ENCODE peak calls at places on chromosomes 5 and 9, in nine cellular contexts. K, Y, Q, O, I, P, M, Z and S are unnamed samples. For H3K4me1, the result is how much of the 10 kb centered on the place peaks cover.

GRCh38 chr5:9337908-9338307 is 208.0 kb downstream of the SEMA5A start:
- DNase-seq in K (peak), Y (no peak), Q (peak), O (no peak), I (no peak), P (peak), M (peak), Z (no peak), S (no peak)

GRCh38 chr9:111366978-111367377 is 37.0 kb upstream of the OR2K2 start:
- DNase-seq in K (no peak), Y (no peak), Q (no peak), O (no peak), I (no peak), P (no peak), M (no peak), Z (no peak), S (no peak)

GRCh38 chr5:66821626-66822429 is 225.6 kb downstream of the MAST4 start:
- DNase-seq in K (no peak), Y (no peak), Q (no peak), O (no peak), I (no peak), P (no peak), M (no peak), Z (no peak), S (no peak)

GRCh38 chr9:132769895-132770774 is 99.9 kb downstream of the GTF3C4 start:
- DNase-seq in K (peak), Y (peak), Q (peak), O (peak), I (peak), P (peak), M (peak), Z (peak), S (peak)

GRCh38 chr5:17185776-17186175 is 31.7 kb upstream of the BASP1 start:
- DNase-seq in K (peak), Y (no peak), Q (no peak), O (no peak), I (no peak), P (peak), M (peak), Z (peak), S (no peak)

GRCh38 chr9:93202919-93203712 is 19.2 kb downstream of the WNK2 start:
- DNase-seq in K (no peak), Y (no peak), Q (no peak), O (peak), I (no peak), P (no peak), M (no peak), Z (no peak), S (no peak)

GRCh38 chr5:151483647-151484046 is 36.2 kb downstream of the SLC36A1 start:
- DNase-seq in K (no peak), Y (no peak), Q (no peak), O (no peak), I (no peak), P (no peak), M (no peak), Z (no peak), S (no peak)

GRCh38 chr5:164353155-164353554 is 847.7 kb downstream of the MAT2B start:
- DNase-seq in K (peak), Y (no peak), Q (no peak), O (no peak), I (no peak), P (peak), M (peak), Z (no peak), S (peak)

GRCh38 chr9:3235497-3235896 is 290.3 kb downstream of the RFX3 start:
- DNase-seq in K (peak), Y (no peak), Q (no peak), O (no peak), I (no peak), P (no peak), M (no peak), Z (no peak), S (no peak)

GRCh38 chr5:124628721-124629596 is 117.5 kb downstream of the ZNF608 start:
- DNase-seq in K (peak), Y (no peak), Q (peak), O (no peak), I (no peak), P (peak), M (peak), Z (peak), S (no peak)

GRCh38 chr5:89012361-89012760 is 129.4 kb upstream of the MEF2C start:
- DNase-seq in K (no peak), Y (no peak), Q (no peak), O (no peak), I (no peak), P (peak), M (no peak), Z (no peak), S (peak)

GRCh38 chr9:89941875-89942274 is 337.1 kb downstream of the GADD45G start:
- DNase-seq in K (peak), Y (no peak), Q (peak), O (no peak), I (no peak), P (peak), M (peak), Z (no peak), S (no peak)

GRCh38 chr5:16849821-16850220 is 86.3 kb downstream of the MYO10 start:
- DNase-seq in K (no peak), Y (peak), Q (no peak), O (no peak), I (no peak), P (no peak), M (no peak), Z (no peak), S (no peak)

GRCh38 chr9:133127340-133127981 is 6.4 kb upstream of the RALGDS start:
- DNase-seq in K (no peak), Y (no peak), Q (no peak), O (peak), I (no peak), P (peak), M (no peak), Z (peak), S (no peak)

GRCh38 chr5:141494761-141495455 is 6.0 kb downstream of the PCDHGC5 start:
- DNase-seq in K (no peak), Y (peak), Q (no peak), O (no peak), I (peak), P (peak), M (peak), Z (peak), S (peak)

GRCh38 chr5:174520420-174521396 is 203.7 kb upstream of the MSX2 start:
- DNase-seq in K (no peak), Y (peak), Q (peak), O (no peak), I (no peak), P (peak), M (peak), Z (no peak), S (no peak)

GRCh38 chr9:121662896-121663580 is 11.6 kb downstream of the DAB2IP start:
- DNase-seq in K (no peak), Y (no peak), Q (no peak), O (peak), I (no peak), P (peak), M (no peak), Z (no peak), S (no peak)

GRCh38 chr5:122844136-122844915 is 1.1 kb upstream of the SNX24 start:
- DNase-seq in K (peak), Y (peak), Q (peak), O (no peak), I (no peak), P (no peak), M (no peak), Z (no peak), S (no peak)

GRCh38 chr5:55860268-55860667 is 9.1 kb downstream of the IL31RA start:
- DNase-seq in K (no peak), Y (no peak), Q (no peak), O (no peak), I (no peak), P (no peak), M (no peak), Z (no peak), S (no peak)

GRCh38 chr5:67013719-67014118 is 182.9 kb downstream of the CD180 start:
- DNase-seq in K (no peak), Y (no peak), Q (no peak), O (no peak), I (no peak), P (peak), M (no peak), Z (no peak), S (no peak)

GRCh38 chr5:112995764-112996618 is 19.4 kb downstream of the DCP2 start:
- DNase-seq in K (peak), Y (peak), Q (peak), O (no peak), I (peak), P (no peak), M (peak), Z (peak), S (peak)

GRCh38 chr5:122183098-122183794 is 53.9 kb downstream of the ZNF474 start:
- DNase-seq in K (peak), Y (no peak), Q (peak), O (peak), I (peak), P (peak), M (peak), Z (peak), S (peak)

GRCh38 chr5:93581738-93582414 is 857 bp upstream of the NR2F1-AS1 start:
- DNase-seq in K (peak), Y (peak), Q (no peak), O (no peak), I (peak), P (peak), M (peak), Z (peak), S (peak)

GRCh38 chr9:99660191-99660636 is 161.5 kb upstream of the NR4A3 start:
- DNase-seq in K (no peak), Y (no peak), Q (no peak), O (no peak), I (no peak), P (no peak), M (no peak), Z (no peak), S (no peak)
- H3K4me1 ChIP-seq in K (under half), Y (under half), Q (under half), O (under half), I (under half), P (under half), M (under half), Z (under half), S (under half)

DNA sequence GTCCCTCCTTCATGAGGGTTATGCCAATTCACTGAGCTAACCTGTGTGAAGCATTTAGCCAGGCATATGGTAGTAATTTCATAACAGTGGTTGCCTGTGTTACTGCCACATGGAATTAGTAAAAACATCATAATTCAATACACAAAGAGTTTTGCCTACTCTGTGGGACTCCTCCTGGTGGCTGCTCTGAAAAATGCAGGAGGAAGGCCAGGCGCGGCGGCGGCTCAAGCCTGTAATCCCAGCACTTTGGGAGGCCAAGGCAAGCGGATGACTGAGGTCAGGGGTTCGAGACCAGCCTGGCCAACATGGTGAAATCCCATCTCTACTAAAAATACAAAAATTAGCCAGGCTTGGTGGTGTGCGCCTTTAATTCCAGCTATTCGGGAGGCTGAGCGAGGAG is 547.3 kb downstream of the CDK5RAP2 start:
- DNase-seq in K (no peak), Y (no peak), Q (no peak), O (no peak), I (no peak), P (no peak), M (no peak), Z (no peak), S (no peak)
- TF ChIP-seq CTCF in K (no peak), Y (peak), Q (peak), O (no peak), I (no peak), P (no peak), M (peak), Z (no peak), S (peak)

GRCh38 chr5:134227786-134228185 is 1.9 kb upstream of the PPP2CA start:
- DNase-seq in K (no peak), Y (no peak), Q (peak), O (no peak), I (no peak), P (no peak), M (no peak), Z (no peak), S (no peak)
- H3K4me3 ChIP-seq in K (no peak), Y (no peak), Q (no peak), O (no peak), I (no peak), P (no peak), M (no peak), Z (no peak), S (no peak)

GRCh38 chr5:149177911-149178565 is 36.7 kb downstream of the ABLIM3 start:
- DNase-seq in K (no peak), Y (no peak), Q (no peak), O (no peak), I (no peak), P (no peak), M (peak), Z (no peak), S (no peak)
- H3K4me1 ChIP-seq in K (under half), Y (under half), Q (under half), O (under half), I (under half), P (under half), M (under half), Z (under half), S (under half)

GRCh38 chr9:82606761-82607382 is 456.1 kb downstream of the RASEF start:
- DNase-seq in K (peak), Y (peak), Q (peak), O (no peak), I (peak), P (peak), M (peak), Z (peak), S (peak)
- TF ChIP-seq CTCF in K (peak), Y (peak), Q (peak), O (no peak), I (peak), P (peak), M (peak), Z (peak), S (peak)

GRCh38 chr5:470961-471749 is 28.2 kb downstream of the EXOC3 start:
- DNase-seq in K (no peak), Y (no peak), Q (no peak), O (peak), I (no peak), P (no peak), M (no peak), Z (peak), S (no peak)

GRCh38 chr5:469752-470483 is 26.9 kb downstream of the EXOC3 start:
- DNase-seq in K (no peak), Y (no peak), Q (no peak), O (peak), I (no peak), P (no peak), M (no peak), Z (peak), S (no peak)

GRCh38 chr5:472656-473343 is 29.8 kb downstream of the EXOC3 start:
- DNase-seq in K (peak), Y (peak), Q (peak), O (peak), I (peak), P (peak), M (peak), Z (peak), S (peak)

GRCh38 chr5:472076-472655 is 29.2 kb downstream of the EXOC3 start:
- DNase-seq in K (peak), Y (no peak), Q (peak), O (peak), I (peak), P (peak), M (no peak), Z (peak), S (no peak)

DNA sequence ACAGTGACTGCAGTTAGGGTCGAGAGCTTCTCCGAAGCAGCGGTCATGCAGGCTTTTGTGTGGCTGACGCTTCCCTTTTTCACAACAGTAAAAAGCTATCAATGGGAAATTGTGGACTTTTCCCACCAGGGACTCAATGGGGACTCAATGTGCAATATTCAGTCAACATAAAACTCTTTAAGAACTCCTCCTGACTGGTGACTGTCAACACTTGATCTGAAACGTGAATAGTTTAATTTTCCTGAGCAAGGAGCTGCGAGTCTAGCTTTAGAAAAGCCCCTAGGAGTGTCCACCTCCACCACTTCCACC is 28.7 kb downstream of the EXOC3 start:
- DNase-seq in K (no peak), Y (no peak), Q (no peak), O (no peak), I (no peak), P (no peak), M (no peak), Z (no peak), S (no peak)
- H3K4me3 ChIP-seq in K (peak), Y (peak), Q (no peak), O (no peak), I (peak), P (peak), M (peak), Z (peak), S (peak)

GRCh38 chr5:168327451-168327850 is 36.0 kb downstream of the WWC1 start:
- DNase-seq in K (no peak), Y (no peak), Q (no peak), O (no peak), I (no peak), P (no peak), M (no peak), Z (no peak), S (no peak)

GRCh38 chr5:168327994-168328393 is 36.5 kb downstream of the WWC1 start:
- DNase-seq in K (no peak), Y (no peak), Q (peak), O (no peak), I (no peak), P (peak), M (peak), Z (no peak), S (no peak)

GRCh38 chr5:168327019-168327421 is 35.6 kb downstream of the WWC1 start:
- DNase-seq in K (peak), Y (no peak), Q (no peak), O (no peak), I (no peak), P (peak), M (peak), Z (no peak), S (no peak)

GRCh38 chr5:168328804-168329203 is 37.4 kb downstream of the WWC1 start:
- DNase-seq in K (no peak), Y (peak), Q (peak), O (peak), I (no peak), P (no peak), M (peak), Z (no peak), S (peak)

GRCh38 chr5:168329302-168329701 is 37.9 kb downstream of the WWC1 start:
- DNase-seq in K (no peak), Y (no peak), Q (no peak), O (no peak), I (no peak), P (no peak), M (peak), Z (no peak), S (no peak)
- H3K4me1 ChIP-seq in K (under half), Y (under half), Q (under half), O (under half), I (under half), P (under half), M (under half), Z (under half), S (under half)

DNA sequence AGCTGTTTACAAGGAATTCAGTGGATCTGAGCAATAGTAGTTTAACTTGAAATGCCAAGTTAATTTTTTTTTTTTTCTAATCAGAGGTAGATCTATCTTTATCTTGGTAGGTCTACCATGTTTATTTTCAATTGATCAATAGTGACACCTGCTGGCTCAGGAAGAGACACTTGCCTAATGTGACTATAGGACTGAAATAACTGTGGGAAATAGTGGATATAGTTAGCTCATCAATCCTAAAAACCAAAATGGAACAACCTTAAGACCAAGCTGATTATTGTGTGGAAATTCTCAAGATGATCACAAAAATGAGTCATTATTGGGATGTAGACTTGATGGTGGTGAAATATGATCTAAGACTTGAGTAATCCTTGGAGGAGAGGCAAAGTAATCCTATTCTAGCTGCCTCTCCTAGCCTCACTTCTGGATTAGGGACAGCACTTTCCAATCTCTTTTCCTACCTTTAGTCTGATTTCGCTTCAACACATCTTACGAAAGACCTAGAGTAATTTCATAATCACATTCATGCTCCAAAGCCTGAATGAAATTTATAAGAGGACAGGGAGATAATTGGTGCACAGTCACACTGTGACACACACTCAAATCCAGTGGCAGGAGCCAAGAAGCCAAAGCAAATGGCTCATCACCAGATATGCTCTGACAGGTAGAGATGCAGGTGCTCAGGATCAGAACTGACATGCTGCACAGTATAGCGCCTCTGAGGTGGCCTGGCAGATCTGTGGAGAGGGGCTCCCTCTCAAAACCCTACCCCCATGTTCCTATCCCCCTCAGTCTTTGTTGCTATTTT is 156.3 kb downstream of the HMHB1 start:
- DNase-seq in K (peak), Y (peak), Q (peak), O (no peak), I (no peak), P (peak), M (peak), Z (no peak), S (peak)
- TF ChIP-seq CTCF in K (peak), Y (peak), Q (peak), O (no peak), I (no peak), P (peak), M (peak), Z (no peak), S (peak)

DNA sequence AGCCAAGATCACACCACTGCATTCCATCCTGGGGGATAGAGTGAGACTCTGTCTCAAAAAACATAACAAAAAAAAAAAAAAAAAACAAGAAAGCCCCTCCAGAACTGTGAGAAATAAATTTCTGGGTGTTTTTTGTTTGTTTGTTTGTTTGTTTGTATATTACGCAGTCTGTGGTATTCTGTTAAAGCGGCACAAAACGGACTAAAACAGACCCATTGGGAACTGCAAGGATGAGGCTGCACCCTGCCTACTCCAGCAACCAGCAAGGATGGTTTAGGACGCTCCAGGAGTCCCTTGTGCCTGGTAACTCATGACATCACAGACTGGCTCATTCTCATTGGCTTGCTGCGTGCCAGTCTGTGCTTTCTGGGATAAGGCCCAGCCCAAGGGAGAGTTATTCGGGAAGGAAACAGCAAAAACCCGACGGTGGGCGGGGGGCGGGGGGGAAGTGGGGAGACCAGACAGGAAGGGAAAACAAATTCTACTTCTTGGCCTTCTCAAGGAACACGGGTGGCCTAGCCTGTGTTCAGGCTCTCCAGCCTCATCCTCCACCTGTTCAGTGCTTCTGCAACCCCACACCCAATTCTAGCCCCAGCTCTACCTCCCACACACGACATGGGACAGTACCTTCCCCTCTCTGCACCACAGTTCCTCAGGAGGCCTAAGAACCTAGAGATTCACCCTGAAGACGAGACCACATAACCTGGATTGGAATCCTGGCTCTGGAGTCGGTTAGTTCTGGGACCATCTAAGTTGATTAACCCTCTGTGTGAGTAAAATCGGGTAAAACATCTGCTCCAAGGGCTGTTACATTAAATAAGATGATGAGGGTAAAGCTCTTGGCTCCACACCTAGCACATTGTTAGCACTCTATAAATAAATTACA is 2.8 kb downstream of the CD74 start:
- DNase-seq in K (peak), Y (peak), Q (peak), O (peak), I (peak), P (peak), M (peak), Z (peak), S (peak)
- H3K4me3 ChIP-seq in K (no peak), Y (no peak), Q (no peak), O (no peak), I (no peak), P (no peak), M (no peak), Z (peak), S (peak)